ENCODE peak calls at places on chromosomes 13 and 19, in five cellular contexts. One of them, this sample, is unnamed.

GRCh38 chr13:25001807-25002206 is 94.1 kb upstream of the PABPC3 start:
- DNase-seq in NCI-H1417: no peak
- DNase-seq in HCEC 1CT: no peak
- DNase-seq in hypothalamus: no peak
- DNase-seq in stimulated activated CD4-positive, alpha-beta T cell treated with anti-CD3 and anti-CD28 coated beads, TNF-alpha, amount 100 ng/mL, for 1 hour: no peak
- DNase-seq in this sample: no peak

GRCh38 chr19:38583985-38584305 is 33.8 kb downstream of the MAP4K1 start:
- DNase-seq in stimulated activated CD4-positive, alpha-beta T cell treated with anti-CD3 and anti-CD28 coated beads, TNF-alpha, amount 100 ng/mL, for 1 hour: no peak
- DNase-seq in HCEC 1CT: no peak
- DNase-seq in hypothalamus: no peak
- DNase-seq in NCI-H1417: no peak
- DNase-seq in this sample: no peak

GRCh38 chr13:46982856-46983582 is 86.2 kb upstream of the HTR2A start:
- DNase-seq in HCEC 1CT: no peak
- DNase-seq in hypothalamus: no peak
- DNase-seq in NCI-H1417: no peak
- DNase-seq in stimulated activated CD4-positive, alpha-beta T cell treated with anti-CD3 and anti-CD28 coated beads, TNF-alpha, amount 100 ng/mL, for 1 hour: no peak
- DNase-seq in this sample: no peak

GRCh38 chr19:8988204-8988603 is 22.0 kb downstream of the MUC16 start:
- DNase-seq in NCI-H1417: no peak
- DNase-seq in HCEC 1CT: no peak
- DNase-seq in hypothalamus: no peak
- DNase-seq in stimulated activated CD4-positive, alpha-beta T cell treated with anti-CD3 and anti-CD28 coated beads, TNF-alpha, amount 100 ng/mL, for 1 hour: no peak
- DNase-seq in this sample: peak

GRCh38 chr13:51520524-51520923 is 63.7 kb upstream of the WDFY2 start:
- DNase-seq in stimulated activated CD4-positive, alpha-beta T cell treated with anti-CD3 and anti-CD28 coated beads, TNF-alpha, amount 100 ng/mL, for 1 hour: no peak
- DNase-seq in NCI-H1417: no peak
- DNase-seq in hypothalamus: no peak
- DNase-seq in HCEC 1CT: peak
- DNase-seq in this sample: no peak

GRCh38 chr19:18596752-18597157 is 8.2 kb downstream of the REX1BD start:
- DNase-seq in NCI-H1417: peak
- DNase-seq in hypothalamus: no peak
- DNase-seq in HCEC 1CT: no peak
- DNase-seq in stimulated activated CD4-positive, alpha-beta T cell treated with anti-CD3 and anti-CD28 coated beads, TNF-alpha, amount 100 ng/mL, for 1 hour: no peak
- DNase-seq in this sample: no peak

GRCh38 chr13:107441279-107441678 is 774.1 kb downstream of the LIG4 start:
- DNase-seq in NCI-H1417: no peak
- DNase-seq in HCEC 1CT: peak
- DNase-seq in hypothalamus: no peak
- DNase-seq in stimulated activated CD4-positive, alpha-beta T cell treated with anti-CD3 and anti-CD28 coated beads, TNF-alpha, amount 100 ng/mL, for 1 hour: no peak
- DNase-seq in this sample: peak

GRCh38 chr13:104740616-104741222 is 1674.5 kb upstream of the SLC10A2 start:
- DNase-seq in NCI-H1417: no peak
- DNase-seq in stimulated activated CD4-positive, alpha-beta T cell treated with anti-CD3 and anti-CD28 coated beads, TNF-alpha, amount 100 ng/mL, for 1 hour: no peak
- DNase-seq in HCEC 1CT: no peak
- DNase-seq in hypothalamus: no peak
- DNase-seq in this sample: no peak

GRCh38 chr13:50357586-50358118 is 342.4 kb downstream of the KCNRG start:
- DNase-seq in NCI-H1417: peak
- DNase-seq in HCEC 1CT: peak
- DNase-seq in stimulated activated CD4-positive, alpha-beta T cell treated with anti-CD3 and anti-CD28 coated beads, TNF-alpha, amount 100 ng/mL, for 1 hour: no peak
- DNase-seq in hypothalamus: no peak
- DNase-seq in this sample: peak

This sample was measured in RKO.